ENCODE peak calls at places on chromosome 19, in seven cellular contexts. P is astrocyte of the spinal cord; X is ovary; C is hepatic stellate cell; I is HTR-8/SVneo; A is stimulated activated CD4-positive, alpha-beta T cell treated with anti-CD3 and anti-CD28 coated beads, Interleukin-4, amount 100 ng/mL, for 24 hours; T is GM23248. L is an unnamed sample.

GRCh38 chr19:48540110-48540509 is 11.9 kb upstream of the SULT2B1 start:
- DNase-seq in P (no peak), X (no peak), C (no peak), I (no peak), A (no peak), T (peak), L (no peak)

GRCh38 chr19:55958356-55958755 is 10.7 kb downstream of the NLRP8 start:
- DNase-seq in P (no peak), X (no peak), C (no peak), I (peak), A (no peak), T (no peak), L (no peak)

GRCh38 chr19:11138659-11139526 is 16.7 kb downstream of the SPC24 start:
- DNase-seq in P (peak), X (peak), C (peak), I (peak), A (no peak), T (peak), L (no peak)

GRCh38 chr19:34556500-34556899 is 74.9 kb downstream of the WTIP start:
- DNase-seq in P (no peak), X (no peak), C (no peak), I (no peak), A (no peak), T (peak), L (no peak)

GRCh38 chr19:29851769-29852521 is 40.2 kb downstream of the CCNE1 start:
- DNase-seq in P (no peak), X (no peak), C (no peak), I (no peak), A (no peak), T (no peak), L (peak)

GRCh38 chr19:15115080-15115479 is 7.9 kb downstream of the SYDE1 start:
- DNase-seq in P (peak), X (peak), C (no peak), I (no peak), A (no peak), T (no peak), L (no peak)

GRCh38 chr19:13260883-13261653 is 110.9 kb downstream of the IER2 start:
- DNase-seq in P (peak), X (no peak), C (peak), I (peak), A (peak), T (peak), L (no peak)

GRCh38 chr19:32566246-32566830 is 14.7 kb upstream of the PDCD5 start:
- DNase-seq in P (no peak), X (no peak), C (peak), I (no peak), A (no peak), T (peak), L (no peak)

GRCh38 chr19:50258918-50259372 is 55.5 kb downstream of the MYH14 start:
- DNase-seq in P (no peak), X (no peak), C (no peak), I (no peak), A (no peak), T (peak), L (no peak)

GRCh38 chr19:47267350-47267759 is 7.3 kb upstream of the INAFM1 start:
- DNase-seq in P (no peak), X (no peak), C (no peak), I (no peak), A (no peak), T (no peak), L (no peak)

GRCh38 chr19:48506138-48506733 is 5.4 kb downstream of the LMTK3 start:
- DNase-seq in P (peak), X (no peak), C (no peak), I (no peak), A (peak), T (peak), L (no peak)

GRCh38 chr19:42474743-42475142 is 32.0 kb upstream of the CXCL17 start:
- DNase-seq in P (no peak), X (no peak), C (no peak), I (no peak), A (no peak), T (no peak), L (no peak)

GRCh38 chr19:4638330-4638729 is 986 bp upstream of the TNFAIP8L1 start:
- DNase-seq in P (no peak), X (no peak), C (no peak), I (no peak), A (no peak), T (no peak), L (no peak)

GRCh38 chr19:4567584-4568071 is 8.1 kb upstream of the SEMA6B start:
- DNase-seq in P (peak), X (no peak), C (peak), I (no peak), A (peak), T (peak), L (peak)

GRCh38 chr19:23787106-23787505 is 28.4 kb upstream of the ZNF681 start:
- DNase-seq in P (no peak), X (no peak), C (no peak), I (no peak), A (no peak), T (no peak), L (no peak)

GRCh38 chr19:42185281-42185680 is 32.2 kb downstream of the DEDD2 start:
- DNase-seq in P (no peak), X (no peak), C (no peak), I (no peak), A (no peak), T (peak), L (no peak)

GRCh38 chr19:38425810-38426466 is at the start of gene RASGRP4:
- DNase-seq in P (no peak), X (no peak), C (no peak), I (no peak), A (peak), T (no peak), L (peak)

GRCh38 chr19:38964738-38965137 is 10.8 kb downstream of the FBXO17 start:
- DNase-seq in P (no peak), X (no peak), C (no peak), I (no peak), A (no peak), T (no peak), L (no peak)

GRCh38 chr19:43609872-43610271 is 2.0 kb upstream of the SRRM5 start:
- DNase-seq in P (no peak), X (no peak), C (no peak), I (no peak), A (no peak), T (no peak), L (no peak)

GRCh38 chr19:52871466-52871865 is 14.0 kb upstream of the ZNF468 start:
- DNase-seq in P (no peak), X (no peak), C (no peak), I (no peak), A (no peak), T (no peak), L (no peak)

GRCh38 chr19:47447470-47448359 is 24.0 kb downstream of the SLC8A2 start:
- DNase-seq in P (peak), X (peak), C (peak), I (peak), A (peak), T (peak), L (peak)

GRCh38 chr19:18675779-18676178 is 7.7 kb upstream of the CRTC1 start:
- DNase-seq in P (no peak), X (no peak), C (no peak), I (no peak), A (no peak), T (peak), L (no peak)

GRCh38 chr19:44609219-44609618 is 4.1 kb upstream of the IGSF23 start:
- DNase-seq in P (no peak), X (no peak), C (no peak), I (no peak), A (no peak), T (peak), L (no peak)

L was measured in activated effector memory CD4-positive, alpha-beta T cell treated with anti-CD3 and anti-CD28 coated beads, Interleukin-2, amount 50 U/mL, for 16 hours.